ENCODE peak calls at places on chromosome 14, in seven cellular contexts. I is H1, R is IMR-90, K is mesendoderm, U is H9, Z is mesenchymal stem cell, G is trophoblast cell. M is an unnamed sample.

GRCh38 chr14:50808053-50808452 is 22.9 kb downstream of the NIN start:
- DNase-seq in I (no peak), R (no peak), K (no peak), U (peak; percentile 40), Z (no peak), G (no peak), M (no peak)

GRCh38 chr14:96275182-96276112 is 19.4 kb downstream of the BDKRB1 start:
- DNase-seq in I (no peak), R (peak; percentile 90), K (peak; percentile 63), U (peak; percentile 66), Z (peak; percentile 79), G (peak; percentile 45), M (peak; percentile 68)

GRCh38 chr14:103408491-103409155 is 23.4 kb downstream of the MARK3 start:
- DNase-seq in I (no peak), R (peak; percentile 13), K (peak; percentile 78), U (no peak), Z (peak; percentile 26), G (no peak), M (no peak)

GRCh38 chr14:71231521-71232393 is 324.5 kb downstream of the PCNX1 start:
- DNase-seq in I (no peak), R (no peak), K (peak; percentile 11), U (peak; percentile 70), Z (no peak), G (no peak), M (no peak)

GRCh38 chr14:29799718-29800117 is 127.9 kb downstream of the PRKD1 start:
- DNase-seq in I (no peak), R (no peak), K (no peak), U (no peak), Z (no peak), G (no peak), M (no peak)

GRCh38 chr14:63632932-63633514 is 8.6 kb downstream of the WDR89 start:
- DNase-seq in I (no peak), R (peak; percentile 44), K (no peak), U (no peak), Z (peak; percentile 44), G (no peak), M (no peak)

GRCh38 chr14:65377576-65377975 is 35.0 kb upstream of the FUT8 start:
- DNase-seq in I (no peak), R (peak; percentile 17), K (no peak), U (no peak), Z (peak; percentile 33), G (no peak), M (no peak)

GRCh38 chr14:24408764-24409163 is 10.0 kb downstream of the NYNRIN start:
- DNase-seq in I (no peak), R (no peak), K (no peak), U (peak; percentile 13), Z (no peak), G (no peak), M (no peak)

GRCh38 chr14:103073876-103074698 is 9.9 kb upstream of the LBHD2 start:
- DNase-seq in I (no peak), R (no peak), K (no peak), U (no peak), Z (no peak), G (peak; percentile 62), M (no peak)

GRCh38 chr14:62187265-62187664 is 425.0 kb downstream of the SNAPC1 start:
- DNase-seq in I (no peak), R (no peak), K (peak; percentile 89), U (peak; percentile 52), Z (no peak), G (no peak), M (peak; percentile 24)

GRCh38 chr14:95533391-95533821 is 1.4 kb upstream of the GLRX5 start:
- DNase-seq in I (no peak), R (peak; percentile 65), K (peak; percentile 44), U (no peak), Z (peak; percentile 86), G (peak; percentile 30), M (no peak)

GRCh38 chr14:34951286-34951685 is 31.5 kb upstream of the SRP54 start:
- DNase-seq in I (no peak), R (peak; percentile 71), K (no peak), U (no peak), Z (no peak), G (no peak), M (no peak)

GRCh38 chr14:71244341-71244740 is 337.1 kb downstream of the PCNX1 start:
- DNase-seq in I (no peak), R (peak; percentile 55), K (no peak), U (no peak), Z (peak; percentile 15), G (no peak), M (no peak)

GRCh38 chr14:55104051-55104954 is 24.7 kb upstream of the LGALS3 start:
- DNase-seq in I (no peak), R (no peak), K (peak; percentile 65), U (no peak), Z (no peak), G (peak; percentile 85), M (no peak)

GRCh38 chr14:56821807-56822615 is 11.7 kb upstream of the OTX2 start:
- DNase-seq in I (no peak), R (no peak), K (no peak), U (no peak), Z (no peak), G (peak; percentile 97), M (no peak)

GRCh38 chr14:94827711-94828505 is 58.0 kb upstream of the GSC start:
- DNase-seq in I (no peak), R (no peak), K (no peak), U (no peak), Z (no peak), G (no peak), M (no peak)

GRCh38 chr14:87805315-87805723 is 187.7 kb downstream of the GALC start:
- DNase-seq in I (peak; percentile 29), R (no peak), K (peak; percentile 74), U (peak; percentile 78), Z (peak; percentile 9), G (no peak), M (no peak)

GRCh38 chr14:93012516-93013367 is 89.8 kb downstream of the CHGA start:
- DNase-seq in I (no peak), R (no peak), K (no peak), U (no peak), Z (no peak), G (no peak), M (no peak)

GRCh38 chr14:60197629-60198318 is 32.6 kb upstream of the DHRS7 start:
- DNase-seq in I (no peak), R (no peak), K (no peak), U (no peak), Z (no peak), G (no peak), M (no peak)

GRCh38 chr14:55789442-55789841 is 209.4 kb downstream of the KTN1 start:
- DNase-seq in I (no peak), R (peak; percentile 44), K (no peak), U (no peak), Z (peak; percentile 25), G (no peak), M (no peak)

GRCh38 chr14:51448831-51449665 is 202.7 kb upstream of the FRMD6 start:
- DNase-seq in I (no peak), R (peak; percentile 98), K (no peak), U (no peak), Z (peak; percentile 49), G (no peak), M (no peak)

GRCh38 chr14:77290705-77291104 is 19.7 kb upstream of the NGB start:
- DNase-seq in I (no peak), R (peak; percentile 75), K (peak; percentile 67), U (no peak), Z (peak; percentile 7), G (no peak), M (no peak)

GRCh38 chr14:70186826-70187483 is 1.8 kb downstream of the SLC8A3 start:
- DNase-seq in I (no peak), R (no peak), K (no peak), U (peak; percentile 59), Z (no peak), G (no peak), M (no peak)

GRCh38 chr14:32978691-32979255 is 40.1 kb downstream of the NPAS3 start:
- DNase-seq in I (no peak), R (no peak), K (no peak), U (no peak), Z (no peak), G (peak; percentile 11), M (no peak)
- H2BK5ac ChIP-seq in I (no peak overlapping the region), R (no peak overlapping the region), K (no peak overlapping the region), U (no peak overlapping the region), Z (no peak overlapping the region), G (no peak overlapping the region), M (no peak overlapping the region)

GRCh38 chr14:74405663-74406062 is 20.3 kb downstream of the SYNDIG1L start:
- DNase-seq in I (no peak), R (no peak), K (no peak), U (no peak), Z (no peak), G (no peak), M (no peak)

GRCh38 chr14:74404435-74404834 is 21.6 kb downstream of the SYNDIG1L start:
- DNase-seq in I (no peak), R (no peak), K (no peak), U (no peak), Z (no peak), G (no peak), M (no peak)

GRCh38 chr14:74401504-74402241 is 24.3 kb downstream of the SYNDIG1L start:
- DNase-seq in I (no peak), R (no peak), K (peak; percentile 92), U (peak; percentile 85), Z (peak; percentile 18), G (peak; percentile 22), M (no peak)

GRCh38 chr14:74402264-74403251 is 23.5 kb downstream of the SYNDIG1L start:
- DNase-seq in I (no peak), R (no peak), K (no peak), U (no peak), Z (no peak), G (no peak), M (no peak)

DNA sequence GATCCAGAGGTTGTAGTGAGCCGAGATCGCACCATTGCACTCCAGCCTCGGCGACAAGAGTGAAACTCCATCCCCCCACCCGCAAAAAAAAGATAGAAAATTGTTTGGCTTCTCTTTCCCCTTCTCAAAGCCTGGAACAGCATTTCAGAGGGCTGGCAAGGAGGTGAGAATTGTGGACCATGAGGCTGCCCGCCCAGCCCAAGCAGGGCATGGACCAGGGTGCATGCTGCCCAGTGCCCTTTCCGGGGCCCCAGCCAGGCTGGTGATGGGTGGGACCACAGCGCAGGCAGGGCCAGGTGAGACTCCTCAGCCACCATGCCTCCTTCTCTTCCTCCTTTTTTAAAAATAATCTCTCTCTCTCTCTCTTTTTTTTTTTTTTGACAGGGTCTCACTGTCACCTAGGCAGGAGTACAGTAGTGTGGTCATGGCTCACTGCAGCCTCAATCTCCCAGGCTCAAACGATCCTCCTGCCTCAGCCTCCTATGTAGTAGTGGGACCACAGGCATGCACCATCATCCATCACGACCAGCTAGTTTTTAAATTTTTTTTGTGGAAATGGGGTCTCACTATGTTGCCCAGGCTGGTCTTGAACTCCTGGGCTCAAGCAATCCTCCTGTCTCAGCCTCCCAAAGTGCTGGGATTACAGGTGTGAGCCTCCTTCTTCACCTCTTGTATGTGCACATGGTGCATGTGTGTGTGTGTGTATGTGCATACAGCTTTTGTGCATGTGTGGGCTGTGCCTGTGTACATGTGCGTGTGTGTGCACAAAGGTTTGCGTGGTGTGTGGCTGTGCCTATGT is 22.2 kb downstream of the SYNDIG1L start:
- DNase-seq in I (no peak), R (no peak), K (no peak), U (no peak), Z (no peak), G (no peak), M (no peak)
- H2BK5ac ChIP-seq in I (peak overlapping the region; percentile 44), R (no peak overlapping the region), K (no peak overlapping the region), U (no peak overlapping the region), Z (no peak overlapping the region), G (no peak overlapping the region), M (no peak overlapping the region)

GRCh38 chr14:100144645-100144995 is 14.8 kb downstream of the DEGS2 start:
- DNase-seq in I (no peak), R (no peak), K (no peak), U (no peak), Z (no peak), G (no peak), M (no peak)
- H2BK5ac ChIP-seq in I (no peak overlapping the region), R (no peak overlapping the region), K (no peak overlapping the region), U (no peak overlapping the region), Z (no peak overlapping the region), G (no peak overlapping the region), M (no peak overlapping the region)

GRCh38 chr14:78606111-78606510 is 435.9 kb downstream of the NRXN3 start:
- DNase-seq in I (no peak), R (peak; percentile 75), K (no peak), U (no peak), Z (peak; percentile 78), G (no peak), M (no peak)
- H2BK5ac ChIP-seq in I (no peak overlapping the region), R (peak overlapping the region; percentile 86), K (no peak overlapping the region), U (no peak overlapping the region), Z (no peak overlapping the region), G (no peak overlapping the region), M (no peak overlapping the region)

M was measured in neuronal stem cell.